ENCODE peak calls at places on chromosomes 16 and 17, in six cellular contexts. J is EL, B is lung microvascular endothelial cell, I is NCI-H2081, H is RCC 7860, N is AG08395. Z is an unnamed sample.

GRCh38 chr17:40519089-40519775 is 17.8 kb upstream of the TNS4 start:
- DNase-seq in J (no peak), B (no peak), I (no peak), H (no peak), N (no peak), Z (no peak)

GRCh38 chr17:59440757-59441458 is 109.5 kb downstream of the YPEL2 start:
- DNase-seq in J (peak), B (peak), I (peak), H (peak), N (peak), Z (peak)

GRCh38 chr16:52786105-52786504 is 239.2 kb upstream of the TOX3 start:
- DNase-seq in J (no peak), B (no peak), I (no peak), H (no peak), N (no peak), Z (no peak)

GRCh38 chr16:1984347-1985225 is 593 bp downstream of the GFER start:
- DNase-seq in J (peak), B (no peak), I (no peak), H (no peak), N (no peak), Z (no peak)

GRCh38 chr16:77376358-77376757 is 58.5 kb downstream of the ADAMTS18 start:
- DNase-seq in J (peak), B (no peak), I (no peak), H (no peak), N (peak), Z (no peak)

GRCh38 chr17:17107891-17108680 is 65.8 kb downstream of the MPRIP start:
- DNase-seq in J (peak), B (no peak), I (no peak), H (no peak), N (peak), Z (no peak)

GRCh38 chr17:45050680-45051059 is 762 bp downstream of the DCAKD start:
- DNase-seq in J (peak), B (peak), I (peak), H (peak), N (no peak), Z (no peak)

GRCh38 chr17:64092111-64092510 is 37.8 kb downstream of the ERN1 start:
- DNase-seq in J (no peak), B (no peak), I (no peak), H (no peak), N (no peak), Z (no peak)

GRCh38 chr17:44956998-44957981 is 9.7 kb upstream of the KIF18B start:
- DNase-seq in J (no peak), B (no peak), I (no peak), H (no peak), N (no peak), Z (no peak)

GRCh38 chr17:4766199-4766598 is 5.5 kb upstream of the TM4SF5 start:
- DNase-seq in J (no peak), B (no peak), I (no peak), H (no peak), N (no peak), Z (no peak)

GRCh38 chr17:20073056-20073979 is 64.2 kb downstream of the SPECC1 start:
- DNase-seq in J (no peak), B (no peak), I (no peak), H (no peak), N (peak), Z (no peak)

GRCh38 chr16:70490261-70490660 is 33.1 kb downstream of the COG4 start:
- DNase-seq in J (no peak), B (no peak), I (no peak), H (no peak), N (no peak), Z (no peak)

GRCh38 chr16:19991614-19992013 is 82.1 kb downstream of the GPR139 start:
- DNase-seq in J (no peak), B (no peak), I (no peak), H (no peak), N (no peak), Z (no peak)

GRCh38 chr16:70453891-70454220 is 539 bp upstream of the FCSK start:
- DNase-seq in J (no peak), B (no peak), I (peak), H (no peak), N (peak), Z (no peak)

GRCh38 chr17:72193395-72194106 is 72.7 kb downstream of the SOX9 start:
- DNase-seq in J (peak), B (no peak), I (no peak), H (no peak), N (peak), Z (no peak)

GRCh38 chr16:4465977-4466779 is 8.2 kb downstream of the NMRAL1 start:
- DNase-seq in J (no peak), B (no peak), I (no peak), H (no peak), N (no peak), Z (no peak)

GRCh38 chr17:27088767-27089078 is 205.2 kb upstream of the WSB1 start:
- DNase-seq in J (no peak), B (no peak), I (no peak), H (no peak), N (no peak), Z (no peak)